ENCODE peak calls at places on chromosomes 7 and 10, in nine cellular contexts. V is tibial nerve, L is spleen, W is cardiac fibroblast, H is foreskin fibroblast, M is AG04450, A is GM12865, O is brain microvascular endothelial cell, E is fibroblast of lung. C is an unnamed sample.

GRCh38 chr10:11425288-11425595 is 186.2 kb downstream of the USP6NL start:
- DNase-seq in V (no peak), L (no peak), W (no peak), H (no peak), M (no peak), A (no peak), O (no peak), E (peak; percentile 52), C (no peak)

GRCh38 chr10:103333934-103334520 is 16.9 kb downstream of the PCGF6 start:
- DNase-seq in V (no peak), L (no peak), W (peak; percentile 49), H (peak; percentile 43), M (no peak), A (peak; percentile 31), O (no peak), E (peak; percentile 40), C (no peak)

GRCh38 chr10:96758423-96758822 is 38.1 kb upstream of the PIK3AP1 start:
- DNase-seq in V (no peak), L (no peak), W (no peak), H (no peak), M (no peak), A (peak; percentile 86), O (no peak), E (no peak), C (no peak)

GRCh38 chr10:5666324-5667220 is at the start of gene ASB13:
- DNase-seq in V (no peak), L (peak; percentile 89), W (peak; percentile 37), H (peak; percentile 85), M (no peak), A (peak; percentile 22), O (no peak), E (peak; percentile 39), C (no peak)

GRCh38 chr10:36671607-36672006 is 453.8 kb upstream of the ANKRD30A start:
- DNase-seq in V (no peak), L (no peak), W (peak; percentile 77), H (peak; percentile 6), M (no peak), A (no peak), O (no peak), E (peak; percentile 4), C (peak; percentile 59)

GRCh38 chr7:128888756-128889095 is 21.8 kb downstream of the KCP start:
- DNase-seq in V (no peak), L (peak; percentile 64), W (no peak), H (no peak), M (no peak), A (no peak), O (no peak), E (no peak), C (no peak)

GRCh38 chr7:130867039-130867438 is 133.0 kb upstream of the KLF14 start:
- DNase-seq in V (no peak), L (no peak), W (no peak), H (peak; percentile 52), M (no peak), A (no peak), O (no peak), E (no peak), C (no peak)

GRCh38 chr10:84429926-84430520 is 101.6 kb downstream of the CCSER2 start:
- DNase-seq in V (peak; percentile 38), L (peak; percentile 80), W (peak; percentile 74), H (peak; percentile 39), M (no peak), A (peak; percentile 85), O (peak; percentile 45), E (peak; percentile 53), C (no peak)

GRCh38 chr10:132562177-132562915 is 24.8 kb downstream of the INPP5A start:
- DNase-seq in V (no peak), L (peak; percentile 75), W (no peak), H (no peak), M (no peak), A (no peak), O (no peak), E (no peak), C (no peak)

GRCh38 chr7:106421181-106421762 is 136.5 kb upstream of the NAMPT start:
- DNase-seq in V (peak; percentile 80), L (peak; percentile 82), W (peak; percentile 97), H (peak; percentile 95), M (peak; percentile 83), A (no peak), O (peak; percentile 71), E (peak; percentile 98), C (peak; percentile 84)

GRCh38 chr7:4849390-4849789 is 12.4 kb downstream of the PAPOLB start:
- DNase-seq in V (peak; percentile 20), L (no peak), W (peak; percentile 49), H (peak; percentile 68), M (no peak), A (peak; percentile 42), O (peak; percentile 60), E (peak; percentile 32), C (no peak)

GRCh38 chr10:72044417-72045041 is 43.8 kb downstream of the SPOCK2 start:
- DNase-seq in V (no peak), L (no peak), W (no peak), H (peak; percentile 47), M (no peak), A (no peak), O (no peak), E (peak; percentile 31), C (no peak)

GRCh38 chr10:77004917-77005564 is 632.6 kb downstream of the KCNMA1 start:
- DNase-seq in V (peak; percentile 89), L (no peak), W (peak; percentile 75), H (peak; percentile 80), M (peak; percentile 37), A (peak; percentile 26), O (peak; percentile 45), E (peak; percentile 75), C (peak; percentile 9)

GRCh38 chr7:123747089-123747488 is 1.7 kb downstream of the WASL start:
- DNase-seq in V (no peak), L (no peak), W (peak; percentile 9), H (no peak), M (no peak), A (peak; percentile 43), O (no peak), E (no peak), C (no peak)

GRCh38 chr7:23349484-23350157 is 50.5 kb downstream of the MALSU1 start:
- DNase-seq in V (no peak), L (no peak), W (peak; percentile 78), H (peak; percentile 93), M (no peak), A (no peak), O (peak; percentile 64), E (peak; percentile 67), C (no peak)

GRCh38 chr10:32972929-32973328 is 14.9 kb upstream of the ITGB1 start:
- DNase-seq in V (no peak), L (no peak), W (no peak), H (no peak), M (no peak), A (peak; percentile 23), O (no peak), E (no peak), C (no peak)

GRCh38 chr10:32976338-32976737 is 18.3 kb upstream of the ITGB1 start:
- DNase-seq in V (no peak), L (no peak), W (no peak), H (no peak), M (no peak), A (no peak), O (no peak), E (no peak), C (no peak)

GRCh38 chr10:32971536-32972091 is 13.6 kb upstream of the ITGB1 start:
- DNase-seq in V (no peak), L (no peak), W (no peak), H (no peak), M (no peak), A (no peak), O (no peak), E (no peak), C (no peak)

GRCh38 chr10:32972454-32972853 is 14.4 kb upstream of the ITGB1 start:
- DNase-seq in V (no peak), L (no peak), W (no peak), H (no peak), M (no peak), A (peak; percentile 16), O (no peak), E (no peak), C (no peak)

DNA sequence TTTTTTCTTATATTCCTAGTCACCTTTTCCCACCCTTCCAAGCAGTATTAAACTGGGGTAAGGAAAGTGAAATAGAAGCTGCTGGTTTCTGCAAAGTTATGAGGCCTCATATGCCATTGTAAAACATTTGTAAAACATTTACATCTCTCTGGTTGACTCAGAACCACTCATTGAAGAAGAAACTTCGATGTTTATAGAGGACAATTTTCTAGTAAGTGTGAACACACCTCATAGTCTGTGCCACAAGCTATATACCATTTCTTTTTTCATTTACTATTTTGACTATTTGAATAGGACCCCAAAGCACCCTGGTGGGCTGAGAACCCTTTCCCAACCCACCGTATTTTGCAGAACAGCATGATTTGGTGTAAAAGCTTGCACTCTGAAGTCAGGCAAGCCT is 12.9 kb upstream of the ITGB1 start:
- DNase-seq in V (no peak), L (no peak), W (no peak), H (no peak), M (no peak), A (peak; percentile 24), O (no peak), E (no peak), C (no peak)
- H3K4me3 ChIP-seq in V (no peak overlapping the region), L (no peak overlapping the region), W (no peak overlapping the region), H (no peak overlapping the region), M (no peak overlapping the region), A (no peak overlapping the region), O (no peak overlapping the region), E (no peak overlapping the region), C (no peak overlapping the region)

DNA sequence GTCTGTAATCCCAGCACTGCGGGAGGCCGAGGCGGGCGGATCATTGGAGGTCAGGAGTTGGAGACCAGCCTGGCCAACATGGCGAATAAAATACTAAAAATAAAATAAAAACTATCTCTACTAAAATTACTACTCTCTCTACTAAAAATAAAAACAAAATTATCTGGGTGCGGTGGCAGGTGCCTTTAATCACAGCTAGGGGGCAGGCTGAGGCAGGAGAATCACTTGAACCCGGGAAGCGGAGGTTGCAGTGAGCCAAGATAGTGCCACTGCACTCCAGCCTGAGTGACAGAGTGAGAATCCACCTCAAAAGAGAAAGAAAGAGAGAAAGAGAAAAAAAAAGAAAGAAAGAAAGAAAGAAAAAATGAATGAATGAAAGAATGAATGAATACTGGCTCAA is 351.4 kb downstream of the ELMO1 start:
- DNase-seq in V (no peak), L (no peak), W (no peak), H (no peak), M (no peak), A (no peak), O (no peak), E (no peak), C (no peak)
- TF ChIP-seq CTCF in V (no peak), L (no peak), W (no peak), H (no peak), M (no peak), A (peak; percentile 0), O (no peak), E (no peak), C (no peak)

DNA sequence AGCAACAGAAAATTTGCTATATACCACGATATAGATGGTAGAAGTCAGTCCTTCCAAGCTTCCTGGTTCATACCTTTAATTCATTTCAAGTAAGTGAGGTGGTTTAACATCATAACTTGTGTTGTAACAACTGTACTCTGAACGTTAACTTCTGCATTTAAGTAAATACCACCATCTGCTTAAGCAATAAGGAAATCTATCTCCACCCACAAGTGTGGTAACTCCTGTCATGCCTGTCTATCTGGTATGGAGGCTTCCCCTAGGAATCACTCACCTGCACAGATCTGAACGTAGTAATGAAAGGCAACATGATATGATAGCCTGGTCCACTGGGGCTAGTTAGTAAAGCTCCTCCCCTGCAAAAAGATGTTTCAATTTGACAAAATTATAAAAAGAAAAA is 2.3 kb downstream of the ERLIN1 start:
- DNase-seq in V (no peak), L (no peak), W (peak; percentile 20), H (peak; percentile 8), M (no peak), A (no peak), O (no peak), E (peak; percentile 22), C (no peak)
- H3K4me3 ChIP-seq in V (no peak overlapping the region), L (no peak overlapping the region), W (no peak overlapping the region), H (no peak overlapping the region), M (no peak overlapping the region), A (no peak overlapping the region), O (no peak overlapping the region), E (no peak overlapping the region), C (no peak overlapping the region)

GRCh38 chr10:47311900-47312662 is 10.2 kb upstream of the GDF2 start:
- DNase-seq in V (peak; percentile 81), L (peak; percentile 94), W (peak; percentile 75), H (peak; percentile 84), M (peak; percentile 43), A (peak; percentile 71), O (peak; percentile 66), E (peak; percentile 66), C (peak; percentile 12)
- TF ChIP-seq CTCF in V (peak; percentile 64), L (peak; percentile 73), W (peak; percentile 96), H (peak; percentile 91), M (peak; percentile 96), A (peak; percentile 94), O (peak; percentile 97), E (peak; percentile 90), C (peak; percentile 98)